ENCODE peak calls at places on chromosomes 16 and 17, in four cellular contexts. S is heart left ventricle, V is right atrium auricular region, N is tibial artery. W is an unnamed sample.

GRCh38 chr16:425740-426114 is 278 bp downstream of the RAB11FIP3 start:
- DNase-seq in S (no peak), V (no peak), N (no peak), W (no peak)

GRCh38 chr16:25523183-25523582 is 168.6 kb upstream of the HS3ST4 start:
- DNase-seq in V (no peak), S (no peak), N (no peak), W (no peak)

GRCh38 chr17:48374650-48375230 is 55.3 kb downstream of the SKAP1 start:
- DNase-seq in N (no peak), V (no peak), S (no peak), W (peak; percentile 13)

GRCh38 chr17:73359987-73360410 is 48.2 kb upstream of the CDC42EP4 start:
- DNase-seq in N (no peak), V (no peak), S (peak; percentile 66), W (no peak)

GRCh38 chr17:42200702-42201101 is 6.4 kb upstream of the GHDC start:
- DNase-seq in S (peak; percentile 82), V (peak; percentile 74), N (no peak), W (no peak)

GRCh38 chr17:79789943-79790804 is 6.7 kb downstream of the CBX8 start:
- DNase-seq in S (peak; percentile 68), V (no peak), N (no peak), W (no peak)

GRCh38 chr16:17396762-17397498 is 73.8 kb downstream of the XYLT1 start:
- DNase-seq in V (no peak), N (peak; percentile 79), S (peak; percentile 48), W (peak; percentile 85)

GRCh38 chr16:86874141-86874540 is 295.8 kb downstream of the FOXL1 start:
- DNase-seq in S (no peak), V (no peak), N (no peak), W (no peak)

GRCh38 chr17:59371426-59372099 is 40.1 kb downstream of the YPEL2 start:
- DNase-seq in S (peak; percentile 63), V (peak; percentile 85), N (peak; percentile 92), W (no peak)

GRCh38 chr16:85078176-85078700 is 34.0 kb downstream of the CIBAR2 start:
- DNase-seq in S (no peak), V (no peak), N (no peak), W (no peak)

GRCh38 chr16:81431554-81432353 is 12.9 kb upstream of the CMIP start:
- DNase-seq in N (no peak), V (peak; percentile 83), S (peak; percentile 49), W (no peak)

GRCh38 chr17:38428643-38429371 is 543 bp downstream of the ARHGAP23 start:
- DNase-seq in N (peak; percentile 90), V (no peak), S (peak; percentile 79), W (no peak)

GRCh38 chr17:58382108-58382884 is 30.3 kb upstream of the SUPT4H1 start:
- DNase-seq in N (no peak), S (no peak), V (no peak), W (peak; percentile 12)

GRCh38 chr16:17161034-17161433 is 309.7 kb downstream of the XYLT1 start:
- DNase-seq in S (no peak), N (no peak), V (no peak), W (no peak)

GRCh38 chr16:2535644-2536021 is 2.2 kb upstream of the PDPK1 start:
- DNase-seq in S (peak; percentile 54), V (no peak), N (peak; percentile 79), W (no peak)

GRCh38 chr16:4894276-4895150 is 42.4 kb downstream of the PPL start:
- DNase-seq in N (no peak), V (no peak), S (no peak), W (no peak)

GRCh38 chr17:64784353-64784798 is 122.3 kb upstream of the SMURF2 start:
- DNase-seq in V (no peak), N (peak; percentile 47), S (no peak), W (no peak)

GRCh38 chr17:73657473-73658116 is 13.3 kb upstream of the SDK2 start:
- DNase-seq in N (no peak), V (no peak), S (peak; percentile 67), W (no peak)

GRCh38 chr16:89420204-89420603 is 70.2 kb downstream of the ANKRD11 start:
- DNase-seq in S (no peak), V (no peak), N (no peak), W (no peak)
- H3K4me1 ChIP-seq in S (peaks cover 34% of the 10 kb centered on the region), V (peaks cover 68% of the 10 kb centered on the region), N (peaks cover 43% of the 10 kb centered on the region), W (peaks cover 86% of the 10 kb centered on the region)

GRCh38 chr17:5179003-5179402 is 12.7 kb downstream of the ZNF594 start:
- DNase-seq in S (no peak), N (no peak), V (no peak), W (no peak)
- H3K9me3 ChIP-seq in S (peaks cover 91% of the 10 kb centered on the region), N (peaks cover 94% of the 10 kb centered on the region), V (peaks cover 52% of the 10 kb centered on the region), W (peaks cover 25% of the 10 kb centered on the region)

GRCh38 chr17:68527314-68527713 is 15.1 kb downstream of the PRKAR1A start:
- DNase-seq in N (no peak), V (no peak), S (no peak), W (no peak)
- H3K27ac ChIP-seq in N (no peak overlapping the region), V (no peak overlapping the region), S (no peak overlapping the region), W (no peak overlapping the region)

DNA sequence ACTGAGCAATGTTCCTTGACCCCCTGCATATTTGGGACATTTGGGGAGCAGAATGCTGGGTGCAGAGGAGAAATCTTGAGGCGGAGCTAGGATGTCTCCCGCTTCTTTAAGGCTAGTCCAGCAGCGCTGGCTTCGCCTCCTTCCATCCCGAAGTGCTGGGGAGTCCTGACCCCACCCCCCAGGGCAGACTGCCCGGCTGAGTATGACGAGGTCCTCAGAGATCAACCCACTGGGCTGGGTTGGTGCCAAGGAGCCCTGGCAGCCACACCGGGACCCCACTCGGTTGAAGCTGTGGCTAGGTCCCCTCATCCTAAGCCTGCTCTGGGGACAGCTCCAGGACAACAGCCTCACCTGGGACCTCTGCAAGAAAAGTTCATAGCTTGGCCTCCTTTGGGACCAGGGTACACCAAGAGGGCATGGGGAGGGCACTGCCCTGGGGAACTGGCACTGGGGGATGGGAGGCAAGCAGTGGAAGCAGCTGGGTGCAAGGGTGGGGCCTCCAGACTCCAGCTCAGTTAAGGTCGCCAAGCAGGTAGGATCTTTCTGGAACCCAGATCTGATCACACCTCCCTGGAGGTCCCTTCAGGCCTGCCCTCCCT is 11.0 kb downstream of the RHBDF2 start:
- DNase-seq in S (no peak), V (no peak), N (no peak), W (no peak)
- H3K4me1 ChIP-seq in S (peaks cover 21% of the 10 kb centered on the region), V (peaks cover 56% of the 10 kb centered on the region), N (peaks cover 10% of the 10 kb centered on the region), W (peaks cover 42% of the 10 kb centered on the region)

W was measured in CD4-positive, alpha-beta memory T cell.